ENCODE peak calls at places on chromosomes 1 and 21, in eight cellular contexts. C, D, Q, M, Y, I, J and X are unnamed samples.

GRCh38 chr1:197173571-197174482 is 27.4 kb upstream of the ASPM start:
- DNase-seq in D (peak), I (no peak), M (peak), Q (no peak), J (no peak), Y (no peak), C (peak), X (no peak)

GRCh38 chr21:43782741-43783700 is 6.4 kb upstream of the RRP1 start:
- DNase-seq in C (no peak), M (no peak), I (no peak), Q (no peak), J (no peak), Y (no peak), D (no peak), X (no peak)

GRCh38 chr1:203340112-203340804 is 10.7 kb downstream of the FMOD start:
- DNase-seq in Q (peak), M (peak), J (peak), I (peak), D (peak), C (peak), Y (peak), X (peak)

GRCh38 chr1:207302618-207303408 is 18.7 kb upstream of the CD55 start:
- DNase-seq in J (no peak), Q (no peak), D (no peak), C (no peak), I (no peak), M (no peak), Y (peak), X (no peak)

GRCh38 chr1:225554216-225554812 is 98.6 kb downstream of the ENAH start:
- DNase-seq in Y (peak), M (peak), D (peak), J (peak), Q (no peak), I (no peak), C (peak), X (no peak)

GRCh38 chr1:3313579-3313955 is 140.9 kb upstream of the ARHGEF16 start:
- DNase-seq in I (peak), M (peak), D (peak), J (no peak), Q (no peak), Y (peak), C (no peak), X (peak)

GRCh38 chr1:10818262-10819197 is 22.1 kb upstream of the CASZ1 start:
- DNase-seq in Y (no peak), I (peak), D (no peak), M (no peak), J (no peak), C (peak), Q (no peak), X (peak)

GRCh38 chr1:159222075-159222865 is 17.6 kb downstream of the ACKR1 start:
- DNase-seq in C (no peak), J (no peak), I (no peak), Y (no peak), D (no peak), M (no peak), Q (no peak), X (no peak)

GRCh38 chr1:94004924-94005323 is 95.7 kb upstream of the GCLM start:
- DNase-seq in Q (no peak), I (no peak), Y (no peak), D (peak), C (no peak), M (no peak), J (peak), X (no peak)

GRCh38 chr1:94000531-94001282 is 91.5 kb upstream of the GCLM start:
- DNase-seq in D (no peak), J (no peak), Y (no peak), Q (no peak), M (no peak), I (no peak), C (peak), X (no peak)

GRCh38 chr1:93999806-94000205 is 90.6 kb upstream of the GCLM start:
- DNase-seq in J (no peak), M (no peak), D (no peak), I (no peak), Q (no peak), Y (no peak), C (peak), X (no peak)

GRCh38 chr1:94001397-94002045 is 92.3 kb upstream of the GCLM start:
- DNase-seq in I (no peak), M (no peak), Q (no peak), Y (no peak), D (no peak), J (no peak), C (no peak), X (no peak)

DNA sequence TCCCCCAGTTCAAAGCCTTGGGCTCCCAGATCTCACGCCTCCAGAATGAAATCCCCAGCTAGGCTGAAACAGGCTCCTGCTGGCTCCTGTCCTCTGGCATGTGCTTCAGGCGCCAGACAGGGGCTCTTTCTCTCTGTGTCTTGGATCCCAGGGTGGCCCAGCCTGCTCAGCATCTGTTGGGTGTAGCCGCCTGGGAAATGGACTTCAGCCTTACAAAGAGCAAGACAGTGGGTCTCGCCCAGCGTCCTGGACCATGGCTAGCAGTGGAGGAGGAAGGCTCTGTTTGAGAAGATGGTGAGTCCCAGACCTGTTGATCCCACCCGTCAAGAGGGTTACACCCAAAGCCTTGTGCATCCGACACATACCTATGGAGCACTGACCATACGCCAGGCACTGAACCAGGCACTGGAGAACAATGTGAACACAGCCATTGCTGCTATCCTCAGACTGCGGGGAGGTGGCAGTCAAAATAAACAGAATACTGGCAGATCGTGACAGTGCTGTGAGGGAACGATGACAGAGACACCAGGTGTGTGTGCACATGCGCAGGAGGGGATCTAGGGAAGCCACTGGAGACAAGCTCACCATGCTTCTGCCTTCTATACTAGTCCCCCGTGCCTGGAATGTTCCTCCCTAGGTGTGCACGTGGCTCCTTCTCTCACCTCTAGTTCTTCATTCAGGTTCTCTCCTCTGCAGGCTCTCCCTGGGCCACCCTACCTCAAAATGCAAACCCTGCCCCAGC is 93.0 kb upstream of the GCLM start:
- DNase-seq in C (peak), D (no peak), J (no peak), Q (no peak), M (no peak), Y (no peak), I (no peak), X (no peak)
- H3K27ac ChIP-seq in C (no peak), D (no peak), J (no peak), Q (no peak), M (no peak), Y (no peak), I (no peak), X (no peak)

GRCh38 chr1:39122056-39122455 is 82.4 kb upstream of the MACF1 start:
- DNase-seq in D (no peak), Y (no peak), J (no peak), I (no peak), Q (no peak), M (no peak), C (no peak), X (no peak)

GRCh38 chr1:39116116-39116607 is 88.3 kb upstream of the MACF1 start:
- DNase-seq in Q (no peak), M (no peak), J (no peak), I (no peak), D (no peak), Y (peak), C (no peak), X (no peak)

GRCh38 chr1:39116868-39117728 is 87.4 kb upstream of the MACF1 start:
- DNase-seq in Y (peak), Q (no peak), C (peak), J (no peak), M (peak), I (no peak), D (no peak), X (no peak)

GRCh38 chr1:39115271-39116110 is 89.0 kb upstream of the MACF1 start:
- DNase-seq in M (peak), I (no peak), Y (no peak), C (peak), Q (no peak), J (no peak), D (peak), X (no peak)

GRCh38 chr1:39117985-39118384 is 86.5 kb upstream of the MACF1 start:
- DNase-seq in I (no peak), C (peak), J (no peak), D (no peak), M (no peak), Q (no peak), Y (no peak), X (no peak)
- H3K27ac ChIP-seq in I (peak), C (peak), J (no peak), D (peak), M (no peak), Q (no peak), Y (peak), X (peak)

GRCh38 chr21:29194342-29194741 is 63.9 kb downstream of the MAP3K7CL start:
- DNase-seq in J (no peak), Q (no peak), C (no peak), M (no peak), Y (no peak), D (no peak), I (no peak), X (no peak)
- H3K27ac ChIP-seq in J (peak), Q (no peak), C (no peak), M (no peak), Y (no peak), D (no peak), I (no peak), X (no peak)

DNA sequence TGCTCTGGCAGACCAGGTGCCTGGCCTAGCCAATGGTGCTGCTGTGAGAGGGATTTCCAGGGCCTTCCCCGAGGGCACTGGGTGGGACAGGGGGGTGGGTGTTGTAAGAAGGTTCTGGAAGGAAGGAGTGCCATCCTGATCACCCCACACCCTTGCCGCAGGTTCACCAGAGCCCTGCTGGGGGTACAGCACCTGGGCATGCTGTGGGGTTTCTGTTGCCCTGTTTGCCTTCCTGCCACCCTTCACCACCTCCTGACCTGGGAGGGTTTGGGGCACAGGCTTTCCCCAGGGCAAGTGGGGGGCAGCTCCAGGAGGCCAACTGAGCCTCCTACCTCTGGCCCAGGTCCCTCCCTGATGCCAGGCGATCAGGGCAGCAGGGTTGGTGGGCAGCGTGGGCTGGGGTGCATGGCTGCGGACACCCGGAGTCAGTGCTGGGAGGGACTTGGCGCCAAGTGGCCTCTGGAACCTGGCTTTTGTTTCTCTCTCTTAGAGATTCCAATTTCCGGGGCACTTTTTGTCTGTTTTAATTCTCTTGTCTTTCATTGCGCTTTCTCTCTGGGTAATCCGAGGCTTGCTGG is 318.8 kb downstream of the PTPRU start:
- DNase-seq in C (no peak), Q (no peak), Y (no peak), D (no peak), J (no peak), M (no peak), I (no peak), X (no peak)
- H3K27ac ChIP-seq in C (no peak), Q (no peak), Y (no peak), D (no peak), J (no peak), M (no peak), I (no peak), X (no peak)

DNA sequence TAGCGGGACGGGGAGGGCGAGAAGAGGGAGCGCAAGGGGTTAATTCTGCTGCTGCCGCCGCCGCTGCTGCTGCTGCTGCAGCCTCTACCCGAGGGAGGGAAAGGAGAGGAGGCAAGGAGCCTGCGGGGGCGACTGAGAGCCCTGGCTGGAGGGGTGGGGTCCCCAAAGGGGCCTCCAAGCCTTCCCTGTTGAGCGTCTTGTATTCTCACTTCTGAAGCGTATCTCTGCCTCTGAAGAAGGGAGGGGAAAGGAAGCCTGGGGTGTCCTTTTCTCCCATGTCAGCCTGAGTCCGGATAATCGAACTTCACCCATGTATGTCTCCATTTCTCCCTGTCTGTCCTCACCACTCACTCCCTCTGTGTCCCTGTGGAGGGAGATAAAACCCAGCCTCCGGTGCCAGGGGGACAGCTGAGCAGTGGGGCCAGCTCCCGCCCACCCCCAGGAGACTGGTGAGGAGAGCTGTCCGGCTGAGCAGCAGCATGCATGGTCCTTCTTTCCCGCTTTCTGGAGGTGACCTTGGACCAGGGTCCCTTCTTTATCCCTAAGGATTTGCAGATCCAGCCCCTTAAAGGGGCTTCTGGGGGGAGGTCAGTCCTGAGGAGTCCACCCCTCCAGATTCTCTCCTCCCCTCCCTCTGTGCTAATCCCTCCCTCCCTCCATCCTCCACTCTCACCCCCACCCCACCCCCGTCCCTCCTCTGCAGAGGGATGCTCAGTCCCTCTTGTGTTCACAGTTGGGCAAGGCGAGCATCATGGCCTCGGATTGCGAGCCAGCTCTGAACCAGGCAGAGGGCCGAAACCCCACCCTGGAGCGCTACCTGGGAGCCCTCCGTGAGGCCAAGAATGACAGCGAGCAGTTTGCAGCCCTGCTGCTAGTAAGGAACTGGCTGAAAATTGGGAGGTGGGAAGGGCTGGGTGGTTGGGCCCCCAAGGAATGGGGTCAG is 1.0 kb downstream of the NCDN start:
- DNase-seq in J (peak), D (no peak), Q (no peak), Y (no peak), I (no peak), M (no peak), C (no peak), X (no peak)
- H3K27ac ChIP-seq in J (peak), D (no peak), Q (peak), Y (no peak), I (peak), M (peak), C (no peak), X (peak)

DNA sequence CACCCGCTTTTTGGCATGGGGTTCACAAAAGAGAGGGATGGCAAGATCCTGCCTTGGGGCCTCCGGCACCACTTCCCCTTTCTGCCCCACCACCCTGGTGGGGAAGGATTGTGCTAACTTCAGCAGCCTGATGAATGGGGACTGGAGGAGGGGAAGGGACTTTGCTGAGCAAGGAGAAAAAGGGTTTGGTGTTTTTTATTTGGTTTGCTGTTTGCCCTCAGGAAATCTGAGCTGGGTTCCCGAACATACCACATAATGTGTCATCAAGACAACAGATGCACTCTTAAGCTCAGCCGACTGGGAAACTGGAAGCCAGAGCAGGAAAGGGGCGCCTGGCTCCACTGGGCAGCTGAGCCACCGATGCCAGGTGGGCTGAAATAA is 19.9 kb downstream of the OLFML2B start:
- DNase-seq in C (no peak), Y (peak), M (peak), I (peak), Q (no peak), J (no peak), D (peak), X (no peak)
- H3K27ac ChIP-seq in C (no peak), Y (no peak), M (peak), I (peak), Q (no peak), J (no peak), D (no peak), X (peak)